ENCODE peak calls at places on chromosomes 6 and 20, in seven cellular contexts. R is HepG2, T is endothelial cell of umbilical vein, V is GM12878, E is HCT116, H is H1, X is SK-N-SH. A is an unnamed sample.

GRCh38 chr20:36544134-36545018 is 3.1 kb downstream of the MYL9 start:
- DNase-seq in V (no peak), T (peak; percentile 11), R (no peak), H (no peak), X (no peak), E (no peak), A (no peak)

GRCh38 chr6:154766993-154767392 is 33.8 kb downstream of the SCAF8 start:
- DNase-seq in X (no peak), R (no peak), T (peak; percentile 54), E (no peak), V (no peak), H (no peak), A (no peak)

GRCh38 chr20:58713801-58714339 is 21.3 kb downstream of the NPEPL1 start:
- DNase-seq in H (no peak), T (no peak), V (no peak), X (peak; percentile 23), E (no peak), R (no peak), A (no peak)

GRCh38 chr6:23390221-23390620 is 735.8 kb upstream of the NRSN1 start:
- DNase-seq in V (no peak), X (no peak), R (no peak), E (no peak), T (no peak), H (no peak), A (no peak)

GRCh38 chr6:73636048-73636447 is 17.7 kb downstream of the SLC17A5 start:
- DNase-seq in H (no peak), R (no peak), X (no peak), V (no peak), E (no peak), T (no peak), A (no peak)

GRCh38 chr6:167550936-167551633 is 226.2 kb downstream of the TTLL2 start:
- DNase-seq in V (no peak), T (peak; percentile 23), E (no peak), H (no peak), R (no peak), X (no peak), A (no peak)

GRCh38 chr6:31007694-31008093 is 2.6 kb upstream of the MUC22 start:
- DNase-seq in X (no peak), H (no peak), R (no peak), V (no peak), T (peak; percentile 15), E (no peak), A (no peak)

GRCh38 chr6:72267470-72267869 is 354.4 kb upstream of the KCNQ5 start:
- DNase-seq in H (no peak), V (no peak), E (no peak), R (no peak), X (no peak), T (no peak), A (no peak)

GRCh38 chr6:124907596-124907995 is 54.6 kb upstream of the RNF217 start:
- DNase-seq in T (no peak), H (no peak), X (no peak), V (no peak), R (no peak), E (no peak), A (no peak)

GRCh38 chr6:107811591-107812218 is 12.4 kb downstream of the SCML4 start:
- DNase-seq in R (no peak), X (no peak), T (no peak), H (no peak), E (no peak), V (no peak), A (no peak)

GRCh38 chr20:34871320-34871926 is 1.2 kb downstream of the GGT7 start:
- DNase-seq in T (no peak), V (no peak), X (no peak), H (no peak), E (no peak), R (no peak), A (no peak)

GRCh38 chr20:58619847-58620431 is 31.1 kb upstream of the STX16 start:
- DNase-seq in T (no peak), X (no peak), V (no peak), E (peak; percentile 38), H (no peak), R (no peak), A (peak; percentile 30)

GRCh38 chr6:52724041-52724405 is 39.3 kb downstream of the GSTA2 start:
- DNase-seq in T (peak; percentile 2), R (no peak), X (no peak), V (no peak), E (no peak), H (no peak), A (no peak)

GRCh38 chr6:142842423-142843261 is 102.3 kb downstream of the HIVEP2 start:
- DNase-seq in V (peak; percentile 97), T (peak; percentile 91), H (no peak), R (peak; percentile 59), X (peak; percentile 25), E (no peak), A (no peak)

GRCh38 chr6:108844632-108845031 is 3.6 kb upstream of the ARMC2 start:
- DNase-seq in X (no peak), T (no peak), V (no peak), H (no peak), R (no peak), E (no peak), A (no peak)

GRCh38 chr20:18057106-18057993 is at the start of gene OVOL2:
- DNase-seq in R (no peak), V (no peak), X (peak; percentile 52), H (peak; percentile 90), T (no peak), E (peak; percentile 60), A (no peak)

GRCh38 chr6:39309942-39310531 is 4.2 kb downstream of the KCNK17 start:
- DNase-seq in X (peak; percentile 88), T (peak; percentile 55), R (peak; percentile 58), H (peak; percentile 92), V (no peak), E (peak; percentile 48), A (peak; percentile 5)

GRCh38 chr20:24937579-24937978 is 11.5 kb upstream of the CST7 start:
- DNase-seq in T (no peak), H (no peak), E (no peak), R (no peak), X (no peak), V (no peak), A (no peak)

GRCh38 chr6:134315974-134316391 is 1.9 kb downstream of the SGK1 start:
- DNase-seq in T (no peak), E (no peak), H (no peak), X (no peak), R (no peak), V (no peak), A (no peak)

GRCh38 chr6:94862116-94862515 is 715.2 kb upstream of the MANEA start:
- DNase-seq in V (no peak), H (no peak), R (no peak), X (no peak), E (no peak), T (no peak), A (no peak)

GRCh38 chr6:137044366-137045220 is at the start of gene IL20RA:
- DNase-seq in R (no peak), V (no peak), H (peak; percentile 72), X (peak; percentile 87), E (no peak), T (no peak), A (no peak)

GRCh38 chr6:111683126-111683525 is 77.4 kb upstream of the TRAF3IP2 start:
- DNase-seq in E (no peak), V (no peak), X (no peak), R (no peak), H (no peak), T (no peak), A (no peak)

GRCh38 chr6:5937516-5937915 is 69.2 kb downstream of the NRN1 start:
- DNase-seq in H (no peak), X (no peak), E (no peak), R (no peak), V (no peak), T (no peak), A (no peak)

GRCh38 chr6:42135161-42135560 is 7.3 kb downstream of the C6orf132 start:
- DNase-seq in H (no peak), X (no peak), R (no peak), T (no peak), E (no peak), V (no peak), A (no peak)

GRCh38 chr6:142518126-142518525 is 216.3 kb downstream of the ADGRG6 start:
- DNase-seq in E (no peak), R (no peak), T (no peak), X (peak; percentile 23), H (no peak), V (no peak), A (no peak)

GRCh38 chr6:31083742-31084354 is 28.5 kb downstream of the C6orf15 start:
- DNase-seq in R (peak; percentile 34), E (peak; percentile 61), T (peak; percentile 34), H (peak; percentile 84), V (no peak), X (no peak), A (no peak)

GRCh38 chr6:157964139-157964538 is 17.5 kb upstream of the SYNJ2 start:
- DNase-seq in H (no peak), E (no peak), R (no peak), T (no peak), V (no peak), X (no peak), A (no peak)

GRCh38 chr20:1769491-1769890 is 111.9 kb upstream of the SIRPG start:
- DNase-seq in X (no peak), E (no peak), R (no peak), T (no peak), V (no peak), H (no peak), A (no peak)
- H3K27ac ChIP-seq in X (no peak overlapping the region), E (no peak overlapping the region), R (no peak overlapping the region), T (no peak overlapping the region), V (no peak overlapping the region), H (no peak overlapping the region), A (no peak overlapping the region)

DNA sequence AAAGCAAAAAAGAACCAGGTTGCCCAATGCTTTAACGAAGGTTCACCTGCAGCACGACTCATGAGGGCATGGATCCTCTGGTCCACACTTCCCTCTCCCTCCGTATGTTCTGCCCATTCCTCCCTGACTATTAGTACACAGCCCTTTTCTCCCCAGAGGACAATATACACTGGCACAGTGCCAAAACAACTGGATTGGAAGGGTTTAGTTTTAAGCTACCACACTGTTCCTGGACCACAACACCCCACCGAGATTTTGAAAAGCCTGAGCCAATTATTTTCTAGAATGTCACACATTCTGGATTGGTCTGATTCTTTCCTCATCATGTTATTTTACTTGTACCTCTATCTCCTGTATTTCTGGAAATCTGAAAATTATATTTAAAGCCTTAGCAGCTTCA is 2.9 kb upstream of the AKAP7 start:
- DNase-seq in H (no peak), T (no peak), X (no peak), V (no peak), R (no peak), E (no peak), A (no peak)
- H3K9ac ChIP-seq in H (no peak overlapping the region), T (no peak overlapping the region), X (no peak overlapping the region), V (no peak overlapping the region), R (no peak overlapping the region), E (no peak overlapping the region), A (no peak overlapping the region)

DNA sequence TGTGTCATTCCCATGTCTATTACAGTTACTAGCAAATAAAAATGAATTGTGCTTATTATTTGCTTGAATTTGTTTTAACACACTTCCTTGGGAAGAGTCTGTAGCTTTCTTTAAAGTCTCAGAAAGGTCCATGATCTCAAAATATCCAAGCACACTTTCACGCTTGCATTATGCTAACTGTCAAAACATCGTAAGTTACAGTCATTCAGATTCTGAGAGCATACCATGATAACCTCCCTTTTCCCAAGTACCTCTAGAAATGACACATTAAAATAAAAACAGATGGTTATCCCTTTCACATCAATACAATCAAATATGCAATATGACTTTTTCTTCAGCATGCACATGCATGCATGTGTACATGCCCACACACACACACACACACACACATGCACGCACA is 1044.4 kb upstream of the MAP3K7 start:
- DNase-seq in T (no peak), V (no peak), R (no peak), X (no peak), E (no peak), H (no peak), A (no peak)
- TF ChIP-seq POLR2AphosphoS5 in T (no peak), V (no peak), R (no peak), X (no peak), E (no peak), H (no peak), A (no peak)

GRCh38 chr20:14523090-14523489 is 185.7 kb upstream of the FLRT3 start:
- DNase-seq in E (no peak), T (no peak), H (no peak), X (no peak), R (no peak), V (no peak), A (no peak)
- H3K27ac ChIP-seq in E (no peak overlapping the region), T (no peak overlapping the region), H (no peak overlapping the region), X (no peak overlapping the region), R (no peak overlapping the region), V (no peak overlapping the region), A (no peak overlapping the region)

A was measured in SK-N-MC.